ENCODE peak calls at places on chromosomes 2 and 18, in five cellular contexts. U is tibial artery, Y is nephron progenitor cell, Q is lower lobe of right lung, O is cardiac fibroblast. P is an unnamed sample.

GRCh38 chr2:214135966-214136365 is 274.9 kb upstream of the VWC2L start:
- DNase-seq in U (no peak), Y (no peak), Q (no peak), O (no peak), P (no peak)

GRCh38 chr2:33073018-33073417 is 126.3 kb downstream of the LTBP1 start:
- DNase-seq in U (no peak), Y (no peak), Q (no peak), O (peak; percentile 41), P (no peak)

GRCh38 chr2:238899386-238899785 is 51.5 kb downstream of the TWIST2 start:
- DNase-seq in U (no peak), Y (no peak), Q (no peak), O (no peak), P (no peak)

GRCh38 chr2:66686768-66687167 is 251.8 kb downstream of the MEIS1 start:
- DNase-seq in U (no peak), Y (no peak), Q (no peak), O (peak; percentile 24), P (peak; percentile 4)

GRCh38 chr2:26720322-26721166 is 28.0 kb downstream of the KCNK3 start:
- DNase-seq in U (peak; percentile 94), Y (no peak), Q (peak; percentile 80), O (peak; percentile 82), P (peak; percentile 95)

GRCh38 chr2:33616873-33617272 is 17.8 kb upstream of the FAM98A start:
- DNase-seq in U (no peak), Y (no peak), Q (no peak), O (no peak), P (no peak)

GRCh38 chr2:189751080-189751658 is 11.4 kb downstream of the OSGEPL1 start:
- DNase-seq in U (no peak), Y (peak; percentile 32), Q (no peak), O (peak; percentile 55), P (peak; percentile 58)

GRCh38 chr2:20436716-20437470 is 10.0 kb upstream of the RHOB start:
- DNase-seq in U (peak; percentile 43), Y (no peak), Q (no peak), O (no peak), P (no peak)

GRCh38 chr2:53265900-53266299 is 501.7 kb upstream of the CHAC2 start:
- DNase-seq in U (no peak), Y (no peak), Q (no peak), O (no peak), P (no peak)

GRCh38 chr18:53799134-53799533 is 425.3 kb downstream of the MBD2 start:
- DNase-seq in U (no peak), Y (no peak), Q (no peak), O (peak; percentile 55), P (peak; percentile 65)

GRCh38 chr2:181281206-181281832 is 175.9 kb upstream of the ITGA4 start:
- DNase-seq in U (no peak), Y (no peak), Q (no peak), O (no peak), P (no peak)

DNA sequence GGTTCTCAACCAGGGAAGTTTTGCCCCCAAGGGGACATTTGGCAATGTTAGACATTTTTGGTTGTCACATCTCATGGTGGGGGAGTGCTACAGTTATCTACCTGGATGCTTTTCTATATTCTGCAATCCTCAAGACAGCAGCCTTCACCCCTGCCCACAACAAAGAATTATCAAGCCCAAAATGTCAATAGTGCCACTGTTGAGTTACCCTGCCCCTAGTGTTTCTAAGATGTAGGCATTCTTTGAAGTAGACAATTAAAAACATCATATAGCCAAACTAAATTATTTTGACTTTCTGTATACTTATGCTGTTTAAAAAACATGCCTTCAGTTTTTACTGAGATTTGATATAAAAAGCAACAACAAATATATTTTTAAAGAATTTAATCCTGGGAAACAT is 48.0 kb downstream of the ABI2 start:
- DNase-seq in U (no peak), Y (no peak), Q (no peak), O (no peak), P (no peak)
- TF ChIP-seq CTCF in U (no peak), Y (no peak), Q (no peak), O (peak; percentile 14), P (peak; percentile 22)

GRCh38 chr2:158618859-158619490 is 162.2 kb downstream of the PKP4 start:
- DNase-seq in U (no peak), Y (no peak), Q (no peak), O (peak; percentile 36), P (peak; percentile 43)
- TF ChIP-seq CTCF in U (no peak), Y (no peak), Q (no peak), O (no peak), P (no peak)

DNA sequence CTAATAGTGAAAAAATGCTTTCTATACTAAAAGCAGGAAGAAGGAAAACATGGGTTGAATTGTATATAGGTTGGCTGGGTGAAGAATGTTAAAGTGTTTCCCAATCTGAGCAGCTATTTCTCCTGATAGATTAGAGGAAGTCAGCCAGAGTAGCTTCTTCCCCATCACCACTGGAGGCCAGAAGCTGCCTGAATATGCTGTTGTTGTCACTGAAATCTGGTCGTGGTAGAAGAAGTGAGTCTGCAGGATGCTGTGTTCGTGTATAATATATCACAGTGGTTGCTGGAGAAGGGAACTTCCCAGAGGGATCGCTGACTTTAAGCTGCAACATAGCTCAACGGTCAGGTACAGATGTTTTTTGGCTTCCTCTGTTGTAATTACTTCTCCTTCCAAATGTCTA is 247.5 kb upstream of the LRATD1 start:
- DNase-seq in U (no peak), Y (no peak), Q (no peak), O (no peak), P (no peak)
- TF ChIP-seq CTCF in U (no peak), Y (no peak), Q (no peak), O (no peak), P (no peak)

GRCh38 chr18:27656905-27657304 is 471.8 kb upstream of the CHST9 start:
- DNase-seq in U (no peak), Y (no peak), Q (no peak), O (no peak), P (no peak)
- TF ChIP-seq CTCF in U (no peak), Y (no peak), Q (no peak), O (no peak), P (no peak)

P was measured in choroid plexus epithelial cell.